ENCODE peak calls at places on chromosomes 4 and X, in five cellular contexts. One of them, this sample, is unnamed.

GRCh38 chrX:104488811-104489210 is 77.2 kb upstream of the IL1RAPL2 start:
- DNase-seq in A549: no peak
- DNase-seq in testis: no peak
- DNase-seq in tibial nerve: no peak
- DNase-seq in body of pancreas: no peak
- DNase-seq in this sample: no peak

GRCh38 chr4:47840291-47840690 is 2.4 kb upstream of the CORIN start:
- DNase-seq in A549: no peak
- DNase-seq in testis: no peak
- DNase-seq in tibial nerve: no peak
- DNase-seq in body of pancreas: no peak
- DNase-seq in this sample: no peak

GRCh38 chr4:108037884-108038283 is 48.2 kb downstream of the HADH start:
- DNase-seq in A549: no peak
- DNase-seq in testis: no peak
- DNase-seq in tibial nerve: no peak
- DNase-seq in body of pancreas: no peak
- DNase-seq in this sample: no peak

GRCh38 chr4:8842614-8843013 is 29.0 kb downstream of the HMX1 start:
- DNase-seq in A549: no peak
- DNase-seq in testis: no peak
- DNase-seq in tibial nerve: no peak
- DNase-seq in body of pancreas: no peak
- DNase-seq in this sample: no peak

GRCh38 chr4:118281611-118282442 is 71.0 kb downstream of the PRSS12 start:
- DNase-seq in A549: no peak
- DNase-seq in testis: no peak
- DNase-seq in tibial nerve: no peak
- DNase-seq in body of pancreas: peak
- DNase-seq in this sample: no peak

GRCh38 chrX:40468033-40468979 is 112.5 kb upstream of the ATP6AP2 start:
- DNase-seq in A549: peak
- DNase-seq in testis: peak
- DNase-seq in tibial nerve: peak
- DNase-seq in body of pancreas: peak
- DNase-seq in this sample: no peak

GRCh38 chr4:175946472-175947116 is 119.0 kb upstream of the WDR17 start:
- DNase-seq in A549: no peak
- DNase-seq in testis: no peak
- DNase-seq in tibial nerve: no peak
- DNase-seq in body of pancreas: no peak
- DNase-seq in this sample: no peak

GRCh38 chr4:56388311-56388710 is 1.0 kb upstream of the AASDH start:
- DNase-seq in A549: no peak
- DNase-seq in testis: no peak
- DNase-seq in tibial nerve: no peak
- DNase-seq in body of pancreas: no peak
- DNase-seq in this sample: no peak

GRCh38 chr4:6682862-6683590 is 10.7 kb upstream of the S100P start:
- DNase-seq in A549: no peak
- DNase-seq in testis: no peak
- DNase-seq in tibial nerve: no peak
- DNase-seq in body of pancreas: no peak
- DNase-seq in this sample: no peak

GRCh38 chr4:137531121-137531520 is 1.2 kb downstream of the PCDH18 start:
- DNase-seq in A549: no peak
- DNase-seq in testis: peak
- DNase-seq in tibial nerve: no peak
- DNase-seq in body of pancreas: no peak
- DNase-seq in this sample: no peak

GRCh38 chr4:85740431-85740861 is 265.5 kb downstream of the ARHGAP24 start:
- DNase-seq in A549: no peak
- DNase-seq in testis: no peak
- DNase-seq in tibial nerve: no peak
- DNase-seq in body of pancreas: no peak
- DNase-seq in this sample: no peak

GRCh38 chr4:154254999-154255398 is 236.6 kb downstream of the DCHS2 start:
- DNase-seq in A549: no peak
- DNase-seq in testis: no peak
- DNase-seq in tibial nerve: no peak
- DNase-seq in body of pancreas: no peak
- DNase-seq in this sample: no peak

GRCh38 chrX:27057883-27058282 is 405.3 kb downstream of the PPP4R3C start:
- DNase-seq in A549: no peak
- DNase-seq in testis: no peak
- DNase-seq in tibial nerve: no peak
- DNase-seq in body of pancreas: no peak
- DNase-seq in this sample: no peak

GRCh38 chr4:15410750-15411149 is 17.1 kb upstream of the C1QTNF7 start:
- DNase-seq in A549: no peak
- DNase-seq in testis: no peak
- DNase-seq in tibial nerve: no peak
- DNase-seq in body of pancreas: no peak
- DNase-seq in this sample: no peak

GRCh38 chrX:140123446-140123845 is 158.1 kb upstream of the CXorf66 start:
- DNase-seq in A549: peak
- DNase-seq in testis: no peak
- DNase-seq in tibial nerve: no peak
- DNase-seq in body of pancreas: no peak
- DNase-seq in this sample: no peak

GRCh38 chr4:88759039-88759631 is 61.5 kb upstream of the NAP1L5 start:
- DNase-seq in A549: no peak
- DNase-seq in testis: peak
- DNase-seq in tibial nerve: no peak
- DNase-seq in body of pancreas: no peak
- DNase-seq in this sample: no peak

GRCh38 chr4:80311130-80311529 is 24.4 kb upstream of the CFAP299 start:
- DNase-seq in A549: no peak
- DNase-seq in testis: no peak
- DNase-seq in tibial nerve: no peak
- DNase-seq in body of pancreas: no peak
- DNase-seq in this sample: no peak

GRCh38 chr4:59704621-59705020 is 1495.5 kb upstream of the ADGRL3 start:
- DNase-seq in A549: no peak
- DNase-seq in testis: no peak
- DNase-seq in tibial nerve: no peak
- DNase-seq in body of pancreas: no peak
- DNase-seq in this sample: no peak

GRCh38 chr4:174714393-174715211 is 114.4 kb downstream of the GLRA3 start:
- DNase-seq in A549: peak
- DNase-seq in testis: peak
- DNase-seq in tibial nerve: no peak
- DNase-seq in body of pancreas: peak
- DNase-seq in this sample: peak

GRCh38 chrX:145673851-145674250 is 143.8 kb upstream of the SLITRK2 start:
- DNase-seq in A549: no peak
- DNase-seq in testis: no peak
- DNase-seq in tibial nerve: no peak
- DNase-seq in body of pancreas: no peak
- DNase-seq in this sample: no peak

GRCh38 chrX:39896951-39897740 is 200.6 kb downstream of the BCOR start:
- DNase-seq in A549: peak
- DNase-seq in testis: peak
- DNase-seq in tibial nerve: no peak
- DNase-seq in body of pancreas: peak
- DNase-seq in this sample: no peak

GRCh38 chr4:86993909-86994672 is 59.3 kb downstream of the AFF1 start:
- DNase-seq in A549: no peak
- DNase-seq in testis: no peak
- DNase-seq in tibial nerve: no peak
- DNase-seq in body of pancreas: peak
- DNase-seq in this sample: no peak

GRCh38 chr4:2860391-2861348 is 17.0 kb downstream of the ADD1 start:
- DNase-seq in A549: no peak
- DNase-seq in testis: peak
- DNase-seq in tibial nerve: no peak
- DNase-seq in body of pancreas: peak
- DNase-seq in this sample: no peak

GRCh38 chrX:19886888-19887531 is 390 bp downstream of the SH3KBP1 start:
- DNase-seq in A549: peak
- DNase-seq in testis: peak
- DNase-seq in tibial nerve: no peak
- DNase-seq in body of pancreas: peak
- DNase-seq in this sample: no peak

GRCh38 chr4:19983072-19983471 is 268.6 kb upstream of the SLIT2 start:
- DNase-seq in A549: no peak
- DNase-seq in testis: no peak
- DNase-seq in tibial nerve: no peak
- DNase-seq in body of pancreas: no peak
- DNase-seq in this sample: no peak
- TF ChIP-seq POLR2A in A549: no peak
- TF ChIP-seq POLR2A in testis: no peak
- TF ChIP-seq POLR2A in tibial nerve: no peak
- TF ChIP-seq POLR2A in body of pancreas: no peak
- TF ChIP-seq POLR2A in this sample: no peak

GRCh38 chr4:122827258-122827887 is 742 bp downstream of the FGF2 start:
- DNase-seq in A549: no peak
- DNase-seq in testis: peak
- DNase-seq in tibial nerve: peak
- DNase-seq in body of pancreas: peak
- DNase-seq in this sample: peak

GRCh38 chr4:122826000-122826595 is 533 bp upstream of the FGF2 start:
- DNase-seq in A549: no peak
- DNase-seq in testis: no peak
- DNase-seq in tibial nerve: no peak
- DNase-seq in body of pancreas: no peak
- DNase-seq in this sample: no peak

GRCh38 chr4:122824616-122825015 is 2.0 kb upstream of the FGF2 start:
- DNase-seq in A549: no peak
- DNase-seq in testis: no peak
- DNase-seq in tibial nerve: no peak
- DNase-seq in body of pancreas: no peak
- DNase-seq in this sample: no peak

GRCh38 chr4:122827899-122828601 is 1.4 kb downstream of the FGF2 start:
- DNase-seq in A549: peak
- DNase-seq in testis: peak
- DNase-seq in tibial nerve: peak
- DNase-seq in body of pancreas: no peak
- DNase-seq in this sample: peak

DNA sequence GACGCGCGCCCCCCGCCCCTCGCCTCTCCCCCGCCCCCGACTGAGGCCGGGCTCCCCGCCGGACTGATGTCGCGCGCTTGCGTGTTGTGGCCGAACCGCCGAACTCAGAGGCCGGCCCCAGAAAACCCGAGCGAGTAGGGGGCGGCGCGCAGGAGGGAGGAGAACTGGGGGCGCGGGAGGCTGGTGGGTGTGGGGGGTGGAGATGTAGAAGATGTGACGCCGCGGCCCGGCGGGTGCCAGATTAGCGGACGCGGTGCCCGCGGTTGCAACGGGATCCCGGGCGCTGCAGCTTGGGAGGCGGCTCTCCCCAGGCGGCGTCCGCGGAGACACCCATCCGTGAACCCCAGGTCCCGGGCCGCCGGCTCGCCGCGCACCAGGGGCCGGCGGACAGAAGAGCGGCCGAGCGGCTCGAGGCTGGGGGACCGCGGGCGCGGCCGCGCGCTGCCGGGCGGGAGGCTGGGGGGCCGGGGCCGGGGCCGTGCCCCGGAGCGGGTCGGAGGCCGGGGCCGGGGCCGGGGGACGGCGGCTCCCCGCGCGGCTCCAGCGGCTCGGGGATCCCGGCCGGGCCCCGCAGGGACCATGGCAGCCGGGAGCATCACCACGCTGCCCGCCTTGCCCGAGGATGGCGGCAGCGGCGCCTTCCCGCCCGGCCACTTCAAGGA is at the start of gene FGF2:
- DNase-seq in A549: peak
- DNase-seq in testis: peak
- DNase-seq in tibial nerve: peak
- DNase-seq in body of pancreas: peak
- DNase-seq in this sample: peak
- TF ChIP-seq POLR2A in A549: peak
- TF ChIP-seq POLR2A in testis: no peak
- TF ChIP-seq POLR2A in tibial nerve: peak
- TF ChIP-seq POLR2A in body of pancreas: no peak
- TF ChIP-seq POLR2A in this sample: no peak

DNA sequence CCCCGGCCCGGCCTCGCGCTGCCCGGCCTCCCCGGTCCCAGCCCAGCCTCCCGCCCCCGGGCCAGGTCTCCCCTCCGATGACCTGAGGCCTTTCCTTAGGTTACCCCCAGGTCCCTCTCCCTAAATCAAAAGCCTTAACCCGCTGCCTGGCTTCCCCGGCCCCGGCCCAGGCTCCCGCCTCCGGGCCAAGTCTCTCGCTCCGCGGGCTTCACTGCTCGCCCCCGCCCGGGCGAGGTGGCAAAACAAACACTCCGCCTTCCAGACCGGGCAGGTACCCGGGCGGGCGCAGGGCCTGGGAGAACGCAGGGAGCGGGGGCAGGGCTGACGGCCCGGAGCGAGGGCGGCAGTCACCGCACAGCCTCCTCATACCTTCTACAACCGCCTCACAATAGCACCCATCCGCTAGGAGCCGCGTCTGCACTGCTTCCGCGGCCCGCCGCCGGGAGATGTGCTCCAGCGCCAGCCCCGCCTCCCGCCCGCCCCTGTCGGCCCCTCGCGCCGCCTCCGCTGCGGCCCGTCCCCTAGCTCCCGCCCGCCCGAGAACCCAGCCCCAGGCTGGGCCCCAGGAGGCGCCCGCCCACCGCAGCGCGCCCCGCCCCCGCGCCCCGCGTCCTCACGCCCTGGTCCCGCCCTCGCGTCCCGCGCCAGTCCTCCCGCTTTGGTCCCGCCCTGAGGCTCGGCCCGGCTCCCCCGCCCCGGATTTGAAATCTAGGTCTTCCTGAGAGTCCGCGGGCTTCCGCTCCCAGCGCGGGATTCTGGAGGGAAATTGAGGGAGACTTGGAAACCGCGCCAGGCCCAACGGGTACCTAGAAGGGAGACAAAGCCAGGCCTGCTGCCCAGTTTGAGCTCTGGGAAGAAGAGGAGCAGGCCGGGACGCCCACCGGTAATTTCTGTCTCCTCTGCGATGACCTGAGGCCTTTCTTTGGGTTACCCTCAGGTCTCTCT is at the start of the genes CASP3 and PRIMPOL:
- DNase-seq in A549: peak
- DNase-seq in testis: peak
- DNase-seq in tibial nerve: peak
- DNase-seq in body of pancreas: peak
- DNase-seq in this sample: peak
- TF ChIP-seq POLR2A in A549: peak
- TF ChIP-seq POLR2A in testis: no peak
- TF ChIP-seq POLR2A in tibial nerve: peak
- TF ChIP-seq POLR2A in body of pancreas: peak
- TF ChIP-seq POLR2A in this sample: peak

DNA sequence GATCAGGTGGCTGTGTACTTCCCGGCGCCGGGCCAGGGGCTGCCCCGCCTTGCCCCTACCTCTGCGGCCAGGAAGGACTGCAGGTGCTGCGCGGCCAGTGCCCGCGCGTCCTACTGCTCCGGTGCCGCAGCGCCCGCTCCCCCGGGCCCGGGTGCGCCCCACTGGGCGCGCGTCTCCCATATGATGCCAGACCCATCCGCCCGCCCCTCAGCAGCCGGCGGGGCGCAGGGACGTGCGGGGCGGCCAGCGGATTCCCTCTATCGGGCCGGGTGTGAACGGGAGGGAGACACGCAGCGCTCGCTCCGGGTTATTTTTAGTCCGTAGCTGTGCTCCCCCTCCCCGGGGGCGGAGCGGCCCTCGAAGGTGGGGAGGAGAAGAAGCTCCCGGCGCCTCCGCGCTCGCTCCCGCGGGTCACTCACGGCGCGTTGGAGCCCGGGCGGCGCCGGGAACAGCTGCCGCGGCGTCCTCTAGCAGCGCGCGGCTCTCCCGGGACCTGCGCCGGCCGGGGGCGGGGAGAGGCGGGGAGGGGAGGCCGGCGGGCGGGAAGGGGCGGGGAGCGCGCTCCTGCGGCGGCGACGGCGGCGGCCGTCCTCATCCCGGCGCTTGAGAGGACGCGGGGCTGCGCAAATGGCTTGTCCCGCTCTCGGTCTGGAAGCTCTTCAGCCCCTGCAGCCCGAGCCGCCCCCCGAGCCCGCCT is 103.6 kb downstream of the UCHL1 start:
- DNase-seq in A549: peak
- DNase-seq in testis: peak
- DNase-seq in tibial nerve: peak
- DNase-seq in body of pancreas: peak
- DNase-seq in this sample: no peak
- TF ChIP-seq POLR2A in A549: peak
- TF ChIP-seq POLR2A in testis: no peak
- TF ChIP-seq POLR2A in tibial nerve: no peak
- TF ChIP-seq POLR2A in body of pancreas: peak
- TF ChIP-seq POLR2A in this sample: no peak